ENCODE peak calls at places on chromosome 18, in four cellular contexts. One of them, this sample, is unnamed.

GRCh38 chr18:24763765-24764548 is 303.5 kb downstream of the HRH4 start:
- DNase-seq in IMR-90: peak; percentile 96
- DNase-seq in GM23338: no peak
- DNase-seq in NB4: no peak
- DNase-seq in this sample: no peak

GRCh38 chr18:7164610-7165009 is 47.0 kb upstream of the LAMA1 start:
- DNase-seq in IMR-90: peak; percentile 15
- DNase-seq in GM23338: peak; percentile 24
- DNase-seq in NB4: peak; percentile 24
- DNase-seq in this sample: no peak

GRCh38 chr18:79698668-79699335 is 19.2 kb downstream of the CTDP1 start:
- DNase-seq in IMR-90: peak; percentile 84
- DNase-seq in GM23338: no peak
- DNase-seq in NB4: no peak
- DNase-seq in this sample: no peak

GRCh38 chr18:79371536-79372210 is 24.1 kb upstream of the NFATC1 start:
- DNase-seq in IMR-90: no peak
- DNase-seq in GM23338: no peak
- DNase-seq in NB4: no peak
- DNase-seq in this sample: no peak

GRCh38 chr18:10715791-10716190 is 190.0 kb downstream of the NAPG start:
- DNase-seq in IMR-90: peak; percentile 73
- DNase-seq in GM23338: no peak
- DNase-seq in NB4: no peak
- DNase-seq in this sample: no peak

GRCh38 chr18:10139783-10140410 is 226.1 kb downstream of the VAPA start:
- DNase-seq in IMR-90: peak; percentile 78
- DNase-seq in GM23338: no peak
- DNase-seq in NB4: peak; percentile 11
- DNase-seq in this sample: no peak

GRCh38 chr18:76455015-76455676 is 39.9 kb downstream of the ZNF516 start:
- DNase-seq in IMR-90: no peak
- DNase-seq in GM23338: no peak
- DNase-seq in NB4: no peak
- DNase-seq in this sample: no peak

GRCh38 chr18:1784113-1784512 is 787.2 kb downstream of the METTL4 start:
- DNase-seq in IMR-90: no peak
- DNase-seq in GM23338: peak; percentile 4
- DNase-seq in NB4: no peak
- DNase-seq in this sample: no peak

GRCh38 chr18:44819944-44820510 is 139.3 kb downstream of the SETBP1 start:
- DNase-seq in IMR-90: no peak
- DNase-seq in GM23338: no peak
- DNase-seq in NB4: no peak
- DNase-seq in this sample: no peak

GRCh38 chr18:77077401-77077800 is 55.2 kb downstream of the MBP start:
- DNase-seq in IMR-90: no peak
- DNase-seq in GM23338: no peak
- DNase-seq in NB4: no peak
- DNase-seq in this sample: no peak

GRCh38 chr18:79404567-79404910 is 8.8 kb downstream of the NFATC1 start:
- DNase-seq in IMR-90: no peak
- DNase-seq in GM23338: no peak
- DNase-seq in NB4: no peak
- DNase-seq in this sample: no peak

GRCh38 chr18:10745971-10746370 is 220.1 kb downstream of the NAPG start:
- DNase-seq in IMR-90: no peak
- DNase-seq in GM23338: no peak
- DNase-seq in NB4: no peak
- DNase-seq in this sample: no peak

GRCh38 chr18:49529596-49529995 is 32.3 kb upstream of the LIPG start:
- DNase-seq in IMR-90: no peak
- DNase-seq in GM23338: no peak
- DNase-seq in NB4: no peak
- DNase-seq in this sample: no peak

GRCh38 chr18:5309888-5310470 is 14.5 kb upstream of the ZBTB14 start:
- DNase-seq in IMR-90: no peak
- DNase-seq in GM23338: no peak
- DNase-seq in NB4: peak; percentile 74
- DNase-seq in this sample: no peak

GRCh38 chr18:31056296-31056695 is 13.8 kb upstream of the DSC3 start:
- DNase-seq in IMR-90: no peak
- DNase-seq in GM23338: peak; percentile 37
- DNase-seq in NB4: no peak
- DNase-seq in this sample: no peak

GRCh38 chr18:2923464-2923863 is 76.7 kb downstream of the EMILIN2 start:
- DNase-seq in IMR-90: peak; percentile 59
- DNase-seq in GM23338: no peak
- DNase-seq in NB4: no peak
- DNase-seq in this sample: no peak

GRCh38 chr18:34098109-34098508 is 126.6 kb downstream of the NOL4 start:
- DNase-seq in IMR-90: no peak
- DNase-seq in GM23338: peak; percentile 5
- DNase-seq in NB4: no peak
- DNase-seq in this sample: no peak

GRCh38 chr18:6633370-6633769 is 96.1 kb upstream of the ARHGAP28 start:
- DNase-seq in IMR-90: no peak
- DNase-seq in GM23338: peak; percentile 63
- DNase-seq in NB4: no peak
- DNase-seq in this sample: no peak

GRCh38 chr18:56386856-56387255 is 251.5 kb downstream of the TXNL1 start:
- DNase-seq in IMR-90: no peak
- DNase-seq in GM23338: no peak
- DNase-seq in NB4: no peak
- DNase-seq in this sample: no peak

GRCh38 chr18:8709248-8710059 is 4.1 kb downstream of the MTCL1 start:
- DNase-seq in IMR-90: no peak
- DNase-seq in GM23338: no peak
- DNase-seq in NB4: no peak
- DNase-seq in this sample: no peak
- H3K4me3 ChIP-seq in IMR-90: no peak overlapping the region
- H3K4me3 ChIP-seq in GM23338: no peak overlapping the region
- H3K4me3 ChIP-seq in NB4: no peak overlapping the region
- H3K4me3 ChIP-seq in this sample: no peak overlapping the region

GRCh38 chr18:59065684-59066083 is 74.0 kb upstream of the SEC11C start:
- DNase-seq in IMR-90: no peak
- DNase-seq in GM23338: no peak
- DNase-seq in NB4: no peak
- DNase-seq in this sample: no peak

GRCh38 chr18:59068672-59069071 is 71.0 kb upstream of the SEC11C start:
- DNase-seq in IMR-90: no peak
- DNase-seq in GM23338: no peak
- DNase-seq in NB4: no peak
- DNase-seq in this sample: no peak

GRCh38 chr18:59063912-59064311 is 75.8 kb upstream of the SEC11C start:
- DNase-seq in IMR-90: no peak
- DNase-seq in GM23338: no peak
- DNase-seq in NB4: no peak
- DNase-seq in this sample: no peak

GRCh38 chr18:59070181-59070912 is 69.3 kb upstream of the SEC11C start:
- DNase-seq in IMR-90: peak; percentile 69
- DNase-seq in GM23338: peak; percentile 99
- DNase-seq in NB4: peak; percentile 73
- DNase-seq in this sample: no peak

DNA sequence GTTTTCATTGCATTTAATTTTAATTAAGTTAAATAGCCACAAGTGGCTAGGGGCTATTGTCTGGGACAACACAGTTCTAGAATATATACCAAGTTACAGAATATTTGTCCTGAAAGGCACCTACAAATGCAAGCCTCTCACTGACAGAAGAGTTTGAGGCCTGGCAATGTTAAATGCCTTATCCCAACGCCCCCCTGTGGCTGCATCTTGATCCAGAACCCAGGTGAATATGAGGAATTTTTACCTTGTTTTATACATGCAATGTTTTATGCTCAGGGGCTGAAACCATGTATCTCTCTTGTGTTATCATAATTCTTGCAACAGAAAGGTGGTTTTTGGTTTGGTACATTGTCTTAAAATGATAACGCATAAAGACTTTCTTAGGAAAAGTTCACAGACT is 71.8 kb upstream of the SEC11C start:
- DNase-seq in IMR-90: peak; percentile 18
- DNase-seq in GM23338: peak; percentile 73
- DNase-seq in NB4: peak; percentile 16
- DNase-seq in this sample: no peak
- TF ChIP-seq CTCF in IMR-90: peak; percentile 46
- TF ChIP-seq CTCF in GM23338: peak; percentile 74
- TF ChIP-seq CTCF in NB4: peak; percentile 31
- TF ChIP-seq CTCF in this sample: peak; percentile 22

GRCh38 chr18:63213936-63214671 is 105.5 kb downstream of the BCL2 start:
- DNase-seq in IMR-90: no peak
- DNase-seq in GM23338: no peak
- DNase-seq in NB4: no peak
- DNase-seq in this sample: no peak
- H3K4me3 ChIP-seq in IMR-90: no peak overlapping the region
- H3K4me3 ChIP-seq in GM23338: no peak overlapping the region
- H3K4me3 ChIP-seq in NB4: no peak overlapping the region
- H3K4me3 ChIP-seq in this sample: no peak overlapping the region

GRCh38 chr18:48226401-48226800 is 182.8 kb downstream of the ZBTB7C start:
- DNase-seq in IMR-90: no peak
- DNase-seq in GM23338: no peak
- DNase-seq in NB4: no peak
- DNase-seq in this sample: no peak
- TF ChIP-seq CTCF in IMR-90: no peak
- TF ChIP-seq CTCF in GM23338: no peak
- TF ChIP-seq CTCF in NB4: no peak
- TF ChIP-seq CTCF in this sample: no peak

DNA sequence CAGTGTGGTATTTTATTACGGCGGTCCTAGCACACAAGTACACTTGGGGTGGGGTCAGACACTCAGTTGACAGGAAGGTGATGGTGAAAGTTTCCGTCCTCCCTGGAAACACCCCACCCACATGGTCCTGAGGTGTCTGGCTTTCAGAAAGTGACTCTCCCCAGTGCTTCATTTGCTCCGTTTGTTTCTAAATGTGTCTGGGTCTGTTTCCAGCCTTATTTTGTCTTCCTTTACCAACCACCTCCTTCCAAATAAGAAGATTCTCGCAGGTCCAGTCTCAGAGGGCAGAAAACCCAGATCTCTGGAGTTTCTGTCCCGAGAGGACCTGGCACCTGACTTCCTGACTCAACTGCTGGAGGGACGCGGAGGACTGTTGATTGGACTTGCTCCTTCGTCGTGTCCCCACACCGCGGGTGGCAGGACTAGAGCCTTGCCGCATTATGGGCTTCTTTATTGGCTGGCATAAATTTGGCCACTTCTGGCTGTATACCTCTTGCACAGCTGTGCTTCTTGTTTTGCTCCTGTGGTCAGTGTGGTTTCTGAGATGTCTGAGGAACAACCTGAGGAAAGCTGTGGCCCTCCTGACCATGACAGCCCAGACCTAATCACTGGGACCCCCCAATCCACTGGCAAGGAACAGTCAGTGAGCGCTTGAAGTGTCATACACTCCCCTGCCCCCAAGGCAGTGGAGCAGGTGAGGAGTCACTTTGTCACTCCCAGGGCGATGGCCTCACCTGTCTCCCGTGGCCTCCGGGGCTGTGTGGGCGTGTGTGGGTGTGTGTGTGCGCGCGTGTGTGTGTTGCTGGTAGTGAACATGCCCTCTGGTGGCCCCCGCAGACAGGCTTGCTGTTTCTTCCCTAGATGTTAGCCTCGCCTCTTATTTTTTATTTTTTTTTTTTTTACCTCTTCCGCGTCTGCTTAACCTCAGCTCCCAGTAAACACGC is 45.6 kb downstream of the MEX3C start:
- DNase-seq in IMR-90: no peak
- DNase-seq in GM23338: peak; percentile 24
- DNase-seq in NB4: peak; percentile 45
- DNase-seq in this sample: peak; percentile 59
- H3K4me3 ChIP-seq in IMR-90: no peak overlapping the region
- H3K4me3 ChIP-seq in GM23338: no peak overlapping the region
- H3K4me3 ChIP-seq in NB4: no peak overlapping the region
- H3K4me3 ChIP-seq in this sample: peak overlapping the region; percentile 13

GRCh38 chr18:28175930-28176673 is 828 bp downstream of the CDH2 start:
- DNase-seq in IMR-90: peak; percentile 27
- DNase-seq in GM23338: peak; percentile 62
- DNase-seq in NB4: no peak
- DNase-seq in this sample: no peak

GRCh38 chr18:28176933-28177827 is at the start of gene CDH2:
- DNase-seq in IMR-90: peak; percentile 85
- DNase-seq in GM23338: peak; percentile 86
- DNase-seq in NB4: no peak
- DNase-seq in this sample: no peak

GRCh38 chr18:28178720-28179119 is 1.8 kb upstream of the CDH2 start:
- DNase-seq in IMR-90: peak; percentile 44
- DNase-seq in GM23338: peak; percentile 59
- DNase-seq in NB4: no peak
- DNase-seq in this sample: no peak

GRCh38 chr18:28176674-28176932 is 327 bp downstream of the CDH2 start:
- DNase-seq in IMR-90: no peak
- DNase-seq in GM23338: peak; percentile 29
- DNase-seq in NB4: no peak
- DNase-seq in this sample: no peak

GRCh38 chr18:28177828-28178635 is 1.1 kb upstream of the CDH2 start:
- DNase-seq in IMR-90: peak; percentile 36
- DNase-seq in GM23338: peak; percentile 82
- DNase-seq in NB4: no peak
- DNase-seq in this sample: no peak
- TF ChIP-seq CTCF in IMR-90: peak; percentile 8
- TF ChIP-seq CTCF in GM23338: no peak
- TF ChIP-seq CTCF in NB4: no peak
- TF ChIP-seq CTCF in this sample: no peak

DNA sequence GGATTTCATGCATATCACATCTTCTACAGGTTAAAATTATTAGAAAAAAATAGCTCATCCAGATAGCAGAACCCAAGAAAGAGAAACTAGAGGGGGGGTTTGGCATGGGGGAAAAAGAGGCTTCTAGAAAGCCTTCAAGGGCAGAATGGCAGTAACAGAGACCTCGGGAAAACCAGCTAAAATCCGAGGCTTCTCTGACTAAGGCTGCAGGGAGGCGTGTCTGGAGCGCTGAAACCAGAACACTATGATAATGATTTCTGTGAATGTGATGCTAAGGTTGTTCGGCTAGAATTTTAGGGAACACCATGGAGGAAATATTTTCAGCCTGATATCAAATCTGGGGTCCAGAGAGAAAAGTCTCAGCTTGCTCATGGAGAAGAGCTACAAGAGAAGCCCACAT is 73.0 kb downstream of the ATP8B1 start:
- DNase-seq in IMR-90: no peak
- DNase-seq in GM23338: no peak
- DNase-seq in NB4: no peak
- DNase-seq in this sample: no peak
- H3K4me3 ChIP-seq in IMR-90: no peak overlapping the region
- H3K4me3 ChIP-seq in GM23338: no peak overlapping the region
- H3K4me3 ChIP-seq in NB4: no peak overlapping the region
- H3K4me3 ChIP-seq in this sample: no peak overlapping the region

GRCh38 chr18:3931542-3932112 is 481.7 kb downstream of the TGIF1 start:
- DNase-seq in IMR-90: peak; percentile 12
- DNase-seq in GM23338: no peak
- DNase-seq in NB4: no peak
- DNase-seq in this sample: no peak
- TF ChIP-seq CTCF in IMR-90: no peak
- TF ChIP-seq CTCF in GM23338: no peak
- TF ChIP-seq CTCF in NB4: no peak
- TF ChIP-seq CTCF in this sample: no peak

This sample was measured in GM12864.